ENCODE peak calls at places on chromosomes 2 and 18, in five cellular contexts. U is IMR-90, O is mesenchymal stem cell, G is H1, P is mesendoderm. H is an unnamed sample.

GRCh38 chr2:191665286-191665685 is 12.7 kb upstream of the NABP1 start:
- DNase-seq in U (peak), O (no peak), G (no peak), P (no peak), H (no peak)

GRCh38 chr2:8541223-8541622 is 140.6 kb upstream of the ID2 start:
- DNase-seq in U (no peak), O (no peak), G (no peak), P (no peak), H (no peak)

GRCh38 chr2:6922201-6922656 is 5.0 kb downstream of the RNF144A start:
- DNase-seq in U (no peak), O (no peak), G (no peak), P (peak), H (no peak)

GRCh38 chr2:43507137-43507536 is 88.7 kb downstream of the THADA start:
- DNase-seq in U (no peak), O (no peak), G (no peak), P (no peak), H (no peak)

GRCh38 chr2:239710953-239711861 is 310.4 kb upstream of the HDAC4 start:
- DNase-seq in U (no peak), O (no peak), G (no peak), P (peak), H (no peak)

GRCh38 chr2:52717836-52718235 is 1049.8 kb upstream of the CHAC2 start:
- DNase-seq in U (no peak), O (no peak), G (no peak), P (no peak), H (no peak)

GRCh38 chr2:84963692-84964405 is 7.1 kb upstream of the KCMF1 start:
- DNase-seq in U (peak), O (peak), G (no peak), P (no peak), H (no peak)

GRCh38 chr2:10043256-10043905 is at the start of gene KLF11:
- DNase-seq in U (peak), O (peak), G (no peak), P (peak), H (peak)

GRCh38 chr2:168118733-168119518 is 128.5 kb downstream of the STK39 start:
- DNase-seq in U (peak), O (peak), G (no peak), P (peak), H (peak)

GRCh38 chr2:205660521-205661124 is 21.7 kb upstream of the NRP2 start:
- DNase-seq in U (peak), O (peak), G (no peak), P (no peak), H (no peak)

GRCh38 chr2:164896634-164897033 is 55.0 kb upstream of the COBLL1 start:
- DNase-seq in U (peak), O (peak), G (no peak), P (peak), H (no peak)

GRCh38 chr2:215722125-215722524 is 286.3 kb upstream of the FN1 start:
- DNase-seq in U (peak), O (no peak), G (no peak), P (no peak), H (no peak)

GRCh38 chr2:109591236-109591635 is 22.5 kb downstream of the SEPTIN10 start:
- DNase-seq in U (no peak), O (no peak), G (no peak), P (no peak), H (no peak)

GRCh38 chr2:216034065-216034464 is 20.7 kb upstream of the MREG start:
- DNase-seq in U (peak), O (peak), G (peak), P (peak), H (peak)

GRCh38 chr2:1561793-1562521 is 148.7 kb downstream of the TPO start:
- DNase-seq in U (no peak), O (no peak), G (no peak), P (no peak), H (no peak)

GRCh38 chr2:96247009-96247408 is 18.8 kb downstream of the TMEM127 start:
- DNase-seq in U (no peak), O (no peak), G (no peak), P (peak), H (no peak)

GRCh38 chr2:158815650-158816049 is 20.5 kb downstream of the DAPL1 start:
- DNase-seq in U (no peak), O (no peak), G (no peak), P (no peak), H (no peak)

GRCh38 chr2:71263386-71263785 is 36.5 kb upstream of the PAIP2B start:
- DNase-seq in U (no peak), O (no peak), G (no peak), P (no peak), H (no peak)

GRCh38 chr2:188974184-188974583 is at the start of gene COL3A1:
- DNase-seq in U (peak), O (peak), G (no peak), P (no peak), H (no peak)

GRCh38 chr2:32262105-32262504 is 2.6 kb downstream of the NLRC4 start:
- DNase-seq in U (no peak), O (no peak), G (no peak), P (no peak), H (no peak)

GRCh38 chr2:127634066-127634617 is 11.8 kb upstream of the GPR17 start:
- DNase-seq in U (no peak), O (no peak), G (no peak), P (no peak), H (no peak)

GRCh38 chr2:169050476-169051240 is 18.7 kb upstream of the DHRS9 start:
- DNase-seq in U (no peak), O (no peak), G (no peak), P (peak), H (no peak)

GRCh38 chr2:28869494-28870145 is 489 bp downstream of the TRMT61B start:
- DNase-seq in U (no peak), O (no peak), G (no peak), P (no peak), H (no peak)

GRCh38 chr2:118089015-118089800 is 937 bp downstream of the INSIG2 start:
- DNase-seq in U (peak), O (peak), G (no peak), P (peak), H (peak)

GRCh38 chr2:118974103-118974911 is 32.3 kb downstream of the MARCO start:
- DNase-seq in U (peak), O (no peak), G (no peak), P (peak), H (no peak)

GRCh38 chr2:150234787-150235512 is 252.5 kb downstream of the RND3 start:
- DNase-seq in U (peak), O (peak), G (no peak), P (no peak), H (no peak)

GRCh38 chr2:234695981-234696380 is 199.1 kb upstream of the ARL4C start:
- DNase-seq in U (no peak), O (no peak), G (no peak), P (no peak), H (no peak)

GRCh38 chr18:45328762-45329161 is 286.5 kb upstream of the SLC14A2 start:
- DNase-seq in U (no peak), O (no peak), G (no peak), P (no peak), H (no peak)

GRCh38 chr2:120109186-120110061 is 96.5 kb downstream of the EPB41L5 start:
- DNase-seq in U (peak), O (peak), G (no peak), P (no peak), H (no peak)

GRCh38 chr2:70932631-70933230 is 3.0 kb upstream of the ATP6V1B1 start:
- DNase-seq in U (no peak), O (no peak), G (no peak), P (no peak), H (no peak)

GRCh38 chr2:211487746-211488145 is 931.3 kb downstream of the CPS1 start:
- DNase-seq in U (no peak), O (no peak), G (no peak), P (no peak), H (peak)

GRCh38 chr2:191167766-191168165 is 17.0 kb upstream of the STAT4 start:
- DNase-seq in U (peak), O (peak), G (no peak), P (no peak), H (no peak)

GRCh38 chr18:6498265-6498664 is 83.6 kb upstream of the L3MBTL4 start:
- DNase-seq in U (no peak), O (no peak), G (no peak), P (no peak), H (no peak)

GRCh38 chr18:6497543-6497942 is 82.8 kb upstream of the L3MBTL4 start:
- DNase-seq in U (no peak), O (no peak), G (no peak), P (peak), H (no peak)
- H2BK120ac ChIP-seq in U (no peak), O (no peak), G (no peak), P (no peak), H (no peak)

DNA sequence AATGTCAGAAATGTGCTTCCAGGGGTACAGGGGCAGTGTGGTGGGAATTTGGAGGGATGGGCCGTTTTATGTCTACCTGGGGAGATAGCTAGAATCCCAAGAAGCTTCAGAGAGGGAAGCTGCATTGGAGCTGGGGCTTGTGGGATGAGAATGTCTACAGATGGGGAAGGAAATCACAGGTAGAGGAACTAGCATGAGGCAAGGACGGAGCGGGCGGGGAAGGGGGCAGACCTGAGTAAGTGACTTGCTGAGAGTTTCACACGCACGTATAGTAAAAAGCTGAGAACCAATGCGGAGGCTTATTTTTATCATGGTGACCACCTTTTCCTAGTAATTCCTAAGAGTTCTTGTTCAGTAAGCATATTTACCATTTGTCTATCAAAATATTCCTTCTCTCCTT is 6.3 kb downstream of the C2orf80 start:
- DNase-seq in U (no peak), O (no peak), G (no peak), P (peak), H (no peak)
- H3K4me3 ChIP-seq in U (no peak), O (no peak), G (peak), P (no peak), H (no peak)

GRCh38 chr18:52288403-52289004 is 51.5 kb upstream of the DCC start:
- DNase-seq in U (no peak), O (no peak), G (peak), P (peak), H (peak)
- H2BK15ac ChIP-seq in U (no peak), O (no peak), G (no peak), P (no peak), H (no peak)

DNA sequence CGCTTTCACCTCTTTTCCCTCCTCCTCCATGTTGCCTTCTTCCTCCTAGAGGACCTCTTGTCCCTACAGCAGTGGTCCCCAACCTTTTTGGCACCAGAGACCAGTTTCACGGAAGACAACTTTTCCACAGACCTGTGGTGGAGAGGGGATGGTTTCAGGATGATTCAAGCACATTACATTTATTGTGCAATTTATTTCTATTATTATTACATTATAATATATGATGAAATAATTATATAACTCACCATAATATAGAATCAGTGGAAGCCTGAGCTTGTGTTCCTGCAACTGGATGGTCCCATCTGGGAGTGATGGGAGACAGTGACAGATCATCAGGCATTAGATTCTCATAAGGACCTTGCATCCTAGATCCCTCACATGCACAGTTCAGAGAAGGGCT is 152.2 kb upstream of the NCKAP5 start:
- DNase-seq in U (no peak), O (no peak), G (no peak), P (no peak), H (no peak)
- H2BK120ac ChIP-seq in U (peak), O (no peak), G (no peak), P (no peak), H (no peak)

GRCh38 chr18:55318864-55319516 is 269.0 kb downstream of the TCF4 start:
- DNase-seq in U (peak), O (peak), G (no peak), P (peak), H (no peak)
- H3K4me3 ChIP-seq in U (no peak), O (peak), G (no peak), P (no peak), H (no peak)

DNA sequence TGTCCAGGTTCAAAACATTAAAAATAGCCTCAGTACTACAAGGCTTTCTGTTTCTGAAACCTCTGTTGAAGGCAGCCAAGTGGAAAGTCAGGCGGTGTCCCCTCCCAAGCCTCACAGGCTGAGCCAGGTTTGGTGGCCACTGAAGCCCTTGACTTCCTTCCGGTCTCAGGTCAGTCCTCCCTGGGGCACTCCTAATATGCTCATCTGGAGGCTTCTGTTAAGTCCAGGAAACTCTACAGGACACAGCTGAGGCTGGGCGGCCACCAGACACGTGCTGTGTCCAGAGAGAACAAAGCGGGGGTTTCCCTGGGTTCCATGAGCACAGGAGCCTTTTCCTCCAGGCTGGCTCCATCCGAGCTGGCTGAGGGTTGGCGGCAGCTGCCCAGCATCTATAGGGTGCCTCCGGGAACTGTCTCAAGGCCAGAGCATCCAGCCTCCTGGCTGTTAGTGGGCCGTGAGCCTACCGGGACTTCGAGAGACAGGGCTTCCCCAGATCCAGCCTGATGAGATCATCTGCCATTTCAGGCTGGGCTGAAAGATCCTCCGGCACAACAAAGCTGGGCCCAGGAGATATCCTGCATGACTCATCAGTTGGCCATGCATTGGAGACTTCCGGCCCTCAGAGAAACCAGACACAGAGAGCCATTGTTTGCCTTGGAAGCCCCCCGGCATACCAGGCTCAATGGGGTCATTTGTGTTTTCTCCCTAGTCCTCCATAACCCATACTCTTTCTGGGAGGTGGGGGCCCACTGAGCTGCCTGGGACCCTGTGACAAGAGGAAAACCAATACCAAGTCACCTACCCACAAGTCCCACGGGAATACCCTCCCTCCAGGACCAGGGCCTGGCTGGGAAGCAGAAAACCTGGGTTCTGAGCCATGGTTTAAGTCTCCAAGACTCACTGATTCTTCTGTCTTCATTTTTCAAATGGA is 71.7 kb downstream of the HS1BP3 start:
- DNase-seq in U (peak), O (peak), G (peak), P (peak), H (no peak)
- H2BK15ac ChIP-seq in U (peak), O (peak), G (peak), P (no peak), H (peak)

DNA sequence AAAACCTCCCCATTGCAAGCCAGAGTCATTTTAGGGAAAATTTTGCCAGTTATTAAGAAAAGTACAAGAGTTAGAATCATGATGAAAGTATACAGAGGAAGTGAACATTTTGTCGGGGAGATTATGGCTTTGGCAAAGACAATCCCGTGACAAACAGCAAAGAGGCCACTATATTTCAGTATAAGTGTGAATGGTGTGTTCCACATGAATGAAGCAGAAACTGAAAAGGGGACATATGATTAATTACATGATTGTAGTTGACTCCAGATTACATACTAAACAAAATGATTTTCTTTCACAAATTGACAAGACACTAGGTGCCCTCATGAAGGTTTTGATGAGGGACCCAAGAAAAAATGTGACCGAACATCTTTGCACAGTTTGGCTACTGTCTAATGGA is 42.0 kb downstream of the SP140 start:
- DNase-seq in U (no peak), O (no peak), G (no peak), P (no peak), H (no peak)
- H2BK120ac ChIP-seq in U (no peak), O (no peak), G (no peak), P (no peak), H (no peak)

DNA sequence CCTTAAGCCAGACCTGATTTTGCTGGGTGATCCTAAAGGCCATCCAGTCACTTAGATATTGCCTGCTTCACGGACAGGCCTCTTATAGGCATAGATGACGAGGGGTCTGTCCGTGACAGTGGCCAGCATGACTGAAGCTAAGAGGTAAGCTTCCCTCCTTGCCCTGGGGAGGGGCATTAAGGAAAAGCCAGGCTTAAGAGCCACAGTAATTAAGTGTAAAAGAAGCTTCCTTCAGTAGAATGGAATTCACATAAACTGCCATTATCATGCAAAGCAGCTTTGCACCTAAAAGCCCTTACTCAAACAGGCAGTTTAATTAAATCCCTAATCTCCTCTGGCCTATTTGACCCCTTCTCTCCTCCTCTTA is 99.4 kb upstream of the PKDCC start:
- DNase-seq in U (no peak), O (no peak), G (no peak), P (peak), H (peak)
- H3K4me3 ChIP-seq in U (no peak), O (no peak), G (no peak), P (no peak), H (no peak)

DNA sequence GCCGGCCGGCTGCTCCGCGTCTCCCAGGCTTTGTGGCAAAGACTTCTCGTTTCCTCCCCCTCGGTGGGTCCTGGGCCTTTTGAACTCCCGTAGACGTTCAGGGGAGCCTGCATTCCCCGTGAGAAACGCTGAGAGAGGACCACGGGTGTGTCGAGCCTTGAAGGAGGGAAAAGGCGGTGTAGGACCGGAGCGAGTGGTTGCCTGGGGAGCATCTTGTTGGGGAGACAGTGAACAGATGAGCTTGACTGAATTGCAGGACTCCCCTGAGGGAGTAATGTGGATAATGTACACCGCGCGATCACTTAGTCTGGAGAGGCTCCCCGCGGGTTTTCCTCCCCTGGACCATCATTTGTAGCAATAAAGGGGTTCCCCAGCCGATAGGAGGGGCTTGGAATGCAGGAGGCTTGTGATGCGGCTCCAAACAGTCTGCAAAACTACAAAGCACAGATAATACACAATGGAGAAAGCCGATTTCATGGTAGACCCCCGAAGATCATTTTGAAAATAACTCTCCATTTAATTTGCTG is 769 bp downstream of the ALMS1 start:
- DNase-seq in U (no peak), O (peak), G (no peak), P (no peak), H (no peak)
- H2BK15ac ChIP-seq in U (no peak), O (peak), G (no peak), P (no peak), H (peak)